ENCODE peak calls at places on chromosome 13, in eight cellular contexts. One of them, this sample, is unnamed.

GRCh38 chr13:75432045-75432444 is 49.9 kb downstream of the TBC1D4 start:
- DNase-seq in spleen: no peak
- DNase-seq in Panc1: no peak
- DNase-seq in SK-N-SH: no peak
- DNase-seq in breast epithelium: no peak
- DNase-seq in GM23338: peak; percentile 24
- DNase-seq in endothelial cell of umbilical vein: no peak
- DNase-seq in H1: no peak
- DNase-seq in this sample: no peak

GRCh38 chr13:42807236-42807635 is 25.9 kb downstream of the FAM216B start:
- DNase-seq in GM23338: no peak
- DNase-seq in endothelial cell of umbilical vein: no peak
- DNase-seq in breast epithelium: no peak
- DNase-seq in Panc1: no peak
- DNase-seq in SK-N-SH: no peak
- DNase-seq in spleen: no peak
- DNase-seq in H1: no peak
- DNase-seq in this sample: no peak

GRCh38 chr13:76754414-76754813 is 131.8 kb downstream of the KCTD12 start:
- DNase-seq in breast epithelium: no peak
- DNase-seq in spleen: no peak
- DNase-seq in GM23338: no peak
- DNase-seq in endothelial cell of umbilical vein: peak; percentile 90
- DNase-seq in H1: no peak
- DNase-seq in Panc1: no peak
- DNase-seq in SK-N-SH: no peak
- DNase-seq in this sample: no peak

GRCh38 chr13:75186384-75186783 is 295.6 kb downstream of the TBC1D4 start:
- DNase-seq in endothelial cell of umbilical vein: peak; percentile 71
- DNase-seq in Panc1: no peak
- DNase-seq in spleen: no peak
- DNase-seq in GM23338: no peak
- DNase-seq in breast epithelium: no peak
- DNase-seq in SK-N-SH: no peak
- DNase-seq in H1: no peak
- DNase-seq in this sample: no peak

GRCh38 chr13:59445812-59446211 is 717.9 kb downstream of the DIAPH3 start:
- DNase-seq in breast epithelium: no peak
- DNase-seq in H1: no peak
- DNase-seq in SK-N-SH: peak; percentile 12
- DNase-seq in Panc1: no peak
- DNase-seq in endothelial cell of umbilical vein: no peak
- DNase-seq in GM23338: peak; percentile 13
- DNase-seq in spleen: no peak
- DNase-seq in this sample: no peak

GRCh38 chr13:46908511-46908910 is 11.7 kb upstream of the HTR2A start:
- DNase-seq in SK-N-SH: no peak
- DNase-seq in H1: no peak
- DNase-seq in endothelial cell of umbilical vein: no peak
- DNase-seq in GM23338: no peak
- DNase-seq in spleen: no peak
- DNase-seq in Panc1: no peak
- DNase-seq in breast epithelium: peak; percentile 34
- DNase-seq in this sample: no peak

GRCh38 chr13:104301216-104301975 is 1235.2 kb upstream of the SLC10A2 start:
- DNase-seq in endothelial cell of umbilical vein: no peak
- DNase-seq in breast epithelium: no peak
- DNase-seq in Panc1: no peak
- DNase-seq in GM23338: no peak
- DNase-seq in H1: no peak
- DNase-seq in spleen: no peak
- DNase-seq in SK-N-SH: no peak
- DNase-seq in this sample: no peak

GRCh38 chr13:99307648-99308339 is 595 bp upstream of the GPR183 start:
- DNase-seq in H1: no peak
- DNase-seq in GM23338: no peak
- DNase-seq in Panc1: peak; percentile 10
- DNase-seq in spleen: no peak
- DNase-seq in SK-N-SH: no peak
- DNase-seq in breast epithelium: no peak
- DNase-seq in endothelial cell of umbilical vein: peak; percentile 84
- DNase-seq in this sample: no peak

GRCh38 chr13:61029064-61029463 is 386.6 kb downstream of the PCDH20 start:
- DNase-seq in Panc1: no peak
- DNase-seq in endothelial cell of umbilical vein: no peak
- DNase-seq in SK-N-SH: peak; percentile 8
- DNase-seq in breast epithelium: no peak
- DNase-seq in H1: no peak
- DNase-seq in GM23338: peak; percentile 55
- DNase-seq in spleen: no peak
- DNase-seq in this sample: no peak

GRCh38 chr13:98521876-98522275 is 55.0 kb downstream of the STK24 start:
- DNase-seq in SK-N-SH: no peak
- DNase-seq in H1: no peak
- DNase-seq in spleen: no peak
- DNase-seq in breast epithelium: no peak
- DNase-seq in endothelial cell of umbilical vein: no peak
- DNase-seq in Panc1: no peak
- DNase-seq in GM23338: no peak
- DNase-seq in this sample: no peak

GRCh38 chr13:25215253-25215575 is 43.1 kb upstream of the AMER2 start:
- DNase-seq in breast epithelium: no peak
- DNase-seq in spleen: no peak
- DNase-seq in SK-N-SH: no peak
- DNase-seq in endothelial cell of umbilical vein: no peak
- DNase-seq in Panc1: no peak
- DNase-seq in GM23338: no peak
- DNase-seq in H1: no peak
- DNase-seq in this sample: no peak

GRCh38 chr13:27794921-27795717 is 2.8 kb downstream of the GSX1 start:
- DNase-seq in breast epithelium: no peak
- DNase-seq in endothelial cell of umbilical vein: no peak
- DNase-seq in spleen: no peak
- DNase-seq in GM23338: peak; percentile 78
- DNase-seq in SK-N-SH: no peak
- DNase-seq in H1: no peak
- DNase-seq in Panc1: no peak
- DNase-seq in this sample: no peak
- TF ChIP-seq POLR2AphosphoS5 in breast epithelium: no peak
- TF ChIP-seq POLR2AphosphoS5 in endothelial cell of umbilical vein: no peak
- TF ChIP-seq POLR2AphosphoS5 in spleen: no peak
- TF ChIP-seq POLR2AphosphoS5 in GM23338: no peak
- TF ChIP-seq POLR2AphosphoS5 in SK-N-SH: no peak
- TF ChIP-seq POLR2AphosphoS5 in H1: no peak
- TF ChIP-seq POLR2AphosphoS5 in Panc1: no peak
- TF ChIP-seq POLR2AphosphoS5 in this sample: no peak

DNA sequence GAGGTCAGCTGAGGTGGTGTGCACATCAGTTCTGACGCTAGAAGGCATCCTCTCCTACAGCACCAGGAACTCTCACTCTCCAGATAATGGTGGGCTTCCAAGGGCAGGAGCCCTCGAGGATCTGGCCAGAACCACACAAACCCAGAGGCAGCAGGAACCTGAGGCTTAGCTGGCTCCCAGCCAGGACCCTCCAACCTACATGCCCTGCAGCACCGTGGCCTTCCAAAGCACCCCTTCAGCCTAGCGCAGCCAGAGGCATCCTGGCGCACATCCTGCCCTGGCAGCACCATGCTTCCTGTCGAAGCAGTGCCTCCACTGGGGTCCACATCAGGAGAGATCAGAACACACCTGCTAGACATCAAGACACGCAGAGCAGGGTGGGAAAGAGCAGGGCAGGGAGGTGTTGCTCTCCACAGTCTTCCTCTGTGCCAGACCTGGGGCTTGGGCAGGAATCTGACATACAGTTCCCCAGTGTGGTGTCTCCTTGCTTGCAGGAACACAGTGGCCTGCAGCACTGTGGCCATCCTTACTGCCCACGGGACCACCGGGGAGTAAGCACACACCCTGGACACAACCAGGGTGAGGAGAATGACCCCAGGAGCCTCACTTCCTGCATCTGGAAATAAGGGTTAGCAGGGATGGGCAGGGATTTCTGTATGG is 21.7 kb downstream of the TUBA3C start:
- DNase-seq in spleen: no peak
- DNase-seq in GM23338: no peak
- DNase-seq in endothelial cell of umbilical vein: no peak
- DNase-seq in H1: no peak
- DNase-seq in breast epithelium: no peak
- DNase-seq in SK-N-SH: no peak
- DNase-seq in Panc1: no peak
- DNase-seq in this sample: no peak
- TF ChIP-seq POLR2AphosphoS5 in spleen: no peak
- TF ChIP-seq POLR2AphosphoS5 in GM23338: no peak
- TF ChIP-seq POLR2AphosphoS5 in endothelial cell of umbilical vein: no peak
- TF ChIP-seq POLR2AphosphoS5 in H1: no peak
- TF ChIP-seq POLR2AphosphoS5 in breast epithelium: no peak
- TF ChIP-seq POLR2AphosphoS5 in SK-N-SH: no peak
- TF ChIP-seq POLR2AphosphoS5 in Panc1: no peak
- TF ChIP-seq POLR2AphosphoS5 in this sample: no peak

DNA sequence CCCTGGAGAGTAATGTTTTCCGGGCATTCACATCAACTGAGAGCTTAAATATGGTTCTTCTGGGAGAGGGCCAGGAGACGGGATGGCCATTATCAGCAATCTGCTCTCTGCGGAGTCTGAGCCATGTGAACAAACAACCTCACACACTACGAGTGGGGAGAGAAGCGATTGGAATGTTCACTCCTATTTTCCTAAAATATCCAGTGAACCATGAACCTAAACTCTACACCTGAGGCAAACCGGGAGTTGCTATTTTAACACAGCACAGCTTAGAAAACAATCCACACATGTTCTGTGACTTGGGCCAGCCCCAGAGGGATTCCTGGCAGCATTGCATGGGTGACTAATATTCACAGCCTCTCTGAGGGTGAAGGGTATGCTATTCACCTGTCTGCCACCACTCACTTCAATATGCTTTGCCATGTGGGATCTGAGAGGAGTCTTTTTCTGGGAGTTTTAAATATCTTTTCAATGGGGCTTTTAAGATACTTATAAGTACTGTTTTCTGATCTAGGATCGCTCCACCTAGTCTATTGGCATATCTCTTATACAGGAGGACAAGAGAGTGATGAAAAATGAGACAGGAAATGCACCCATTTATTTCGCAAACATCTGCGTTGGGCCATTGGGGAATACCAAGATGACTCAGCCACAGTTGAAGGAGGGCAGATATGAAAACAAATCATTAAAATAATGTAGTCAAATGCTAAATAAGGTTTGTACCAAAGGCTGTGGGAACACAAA is 72.6 kb upstream of the SERP2 start:
- DNase-seq in endothelial cell of umbilical vein: peak; percentile 74
- DNase-seq in H1: no peak
- DNase-seq in breast epithelium: peak; percentile 73
- DNase-seq in Panc1: no peak
- DNase-seq in spleen: no peak
- DNase-seq in SK-N-SH: no peak
- DNase-seq in GM23338: no peak
- DNase-seq in this sample: peak; percentile 56
- TF ChIP-seq POLR2AphosphoS5 in endothelial cell of umbilical vein: no peak
- TF ChIP-seq POLR2AphosphoS5 in H1: no peak
- TF ChIP-seq POLR2AphosphoS5 in breast epithelium: no peak
- TF ChIP-seq POLR2AphosphoS5 in Panc1: no peak
- TF ChIP-seq POLR2AphosphoS5 in spleen: no peak
- TF ChIP-seq POLR2AphosphoS5 in SK-N-SH: no peak
- TF ChIP-seq POLR2AphosphoS5 in GM23338: no peak
- TF ChIP-seq POLR2AphosphoS5 in this sample: no peak

DNA sequence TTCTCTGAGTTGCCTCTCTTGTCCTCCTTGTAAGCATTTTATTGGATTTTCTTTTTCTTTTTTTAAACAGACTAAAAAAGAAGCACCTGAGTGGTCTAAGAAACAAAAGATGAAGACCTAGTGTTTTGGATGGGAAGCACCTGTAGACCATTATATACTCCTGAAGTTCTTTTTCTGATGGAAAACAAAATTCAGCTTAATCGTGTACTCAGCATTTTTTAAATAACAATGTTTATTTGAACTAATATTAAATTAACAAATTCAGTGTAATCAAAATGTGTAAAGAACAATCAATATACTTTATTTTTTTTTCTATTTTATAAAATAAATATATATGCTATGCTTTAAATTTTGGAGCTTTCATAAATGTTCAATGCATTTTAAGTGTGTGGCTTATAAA is 43.0 kb upstream of the KLF5 start:
- DNase-seq in H1: no peak
- DNase-seq in GM23338: no peak
- DNase-seq in endothelial cell of umbilical vein: no peak
- DNase-seq in breast epithelium: no peak
- DNase-seq in spleen: no peak
- DNase-seq in Panc1: no peak
- DNase-seq in SK-N-SH: no peak
- DNase-seq in this sample: no peak
- TF ChIP-seq POLR2AphosphoS5 in H1: no peak
- TF ChIP-seq POLR2AphosphoS5 in GM23338: no peak
- TF ChIP-seq POLR2AphosphoS5 in endothelial cell of umbilical vein: no peak
- TF ChIP-seq POLR2AphosphoS5 in breast epithelium: no peak
- TF ChIP-seq POLR2AphosphoS5 in spleen: no peak
- TF ChIP-seq POLR2AphosphoS5 in Panc1: no peak
- TF ChIP-seq POLR2AphosphoS5 in SK-N-SH: no peak
- TF ChIP-seq POLR2AphosphoS5 in this sample: no peak

This sample was measured in GM12878.